ENCODE peak calls at places on chromosomes 6 and 20, in nine cellular contexts. O is GM12865, I is endodermal cell, G is GM13976, B is hepatocyte, F is fibroblast of lung, Y is cardiac muscle cell, R is kidney, A is GM23338. V is an unnamed sample.

GRCh38 chr6:127328043-127328442 is 15.4 kb downstream of the ECHDC1 start:
- DNase-seq in O (no peak), I (no peak), G (no peak), B (no peak), F (no peak), Y (no peak), R (no peak), A (no peak), V (no peak)

GRCh38 chr6:31610891-31611425 is 4.1 kb upstream of the AIF1 start:
- DNase-seq in O (no peak), I (no peak), G (no peak), B (no peak), F (no peak), Y (no peak), R (no peak), A (no peak), V (no peak)

GRCh38 chr6:100730581-100730980 is 150.5 kb downstream of the ASCC3 start:
- DNase-seq in O (no peak), I (no peak), G (no peak), B (no peak), F (no peak), Y (no peak), R (no peak), A (no peak), V (no peak)

GRCh38 chr6:157314705-157315321 is 8.5 kb downstream of the TMEM242 start:
- DNase-seq in O (peak), I (no peak), G (peak), B (peak), F (peak), Y (peak), R (no peak), A (peak), V (no peak)

GRCh38 chr20:3330046-3330741 is 77.3 kb downstream of the DNAAF9 start:
- DNase-seq in O (no peak), I (no peak), G (no peak), B (no peak), F (peak), Y (no peak), R (no peak), A (no peak), V (no peak)

GRCh38 chr20:51710503-51710902 is 57.7 kb downstream of the ATP9A start:
- DNase-seq in O (no peak), I (no peak), G (no peak), B (no peak), F (no peak), Y (no peak), R (no peak), A (peak), V (no peak)

GRCh38 chr6:115053169-115053860 is 710.5 kb upstream of the HS3ST5 start:
- DNase-seq in O (no peak), I (no peak), G (no peak), B (no peak), F (no peak), Y (no peak), R (no peak), A (no peak), V (no peak)

GRCh38 chr6:74091133-74091793 is 395.3 kb downstream of the CD109 start:
- DNase-seq in O (peak), I (no peak), G (peak), B (peak), F (peak), Y (peak), R (no peak), A (peak), V (no peak)

GRCh38 chr20:34708621-34709043 is 4.5 kb downstream of the TP53INP2 start:
- DNase-seq in O (peak), I (peak), G (peak), B (peak), F (peak), Y (peak), R (peak), A (peak), V (peak)

GRCh38 chr6:11324453-11325023 is 92.1 kb upstream of the NEDD9 start:
- DNase-seq in O (peak), I (no peak), G (peak), B (no peak), F (no peak), Y (no peak), R (no peak), A (no peak), V (no peak)

GRCh38 chr6:161038229-161039003 is 46.8 kb downstream of the MAP3K4 start:
- DNase-seq in O (peak), I (no peak), G (peak), B (no peak), F (peak), Y (no peak), R (no peak), A (no peak), V (no peak)
- TF ChIP-seq CTCF in O (no peak), I (no peak), G (no peak), B (no peak), F (peak), Y (peak), R (no peak), A (no peak), V (no peak)

DNA sequence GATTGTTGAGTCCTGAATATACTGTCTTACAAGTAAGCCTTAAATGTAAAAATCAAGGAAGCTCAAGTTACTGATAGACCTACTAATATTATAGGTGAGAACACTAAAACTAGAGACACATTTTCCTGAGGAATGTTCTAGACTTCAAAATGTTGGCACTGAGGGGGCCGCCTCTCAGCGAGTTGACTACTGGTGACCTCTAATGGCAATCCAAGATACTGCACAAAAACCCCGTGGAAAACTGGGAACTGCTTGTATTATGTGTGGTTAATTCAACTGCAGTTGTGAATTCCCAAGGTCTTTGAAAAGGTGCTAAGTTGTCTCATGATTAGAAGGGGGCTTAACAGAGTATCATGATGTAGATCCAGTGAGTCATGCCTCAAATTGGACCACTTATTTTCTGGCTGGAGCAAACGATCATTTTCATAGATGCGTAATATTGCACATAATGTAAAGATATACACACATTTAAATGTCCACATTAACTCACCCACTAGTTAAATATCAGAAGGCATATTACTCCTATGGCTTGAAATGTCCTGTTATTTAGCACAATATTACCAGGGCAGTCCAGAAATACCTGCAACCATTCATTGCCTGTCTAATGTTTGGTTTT is 336.2 kb downstream of the FOXA2 start:
- DNase-seq in O (peak), I (peak), G (peak), B (peak), F (no peak), Y (peak), R (no peak), A (peak), V (peak)
- TF ChIP-seq CTCF in O (peak), I (peak), G (peak), B (peak), F (peak), Y (peak), R (peak), A (peak), V (peak)

GRCh38 chr20:36467076-36467999 is 74.0 kb upstream of the MYL9 start:
- DNase-seq in O (peak), I (no peak), G (peak), B (peak), F (peak), Y (no peak), R (no peak), A (no peak), V (no peak)

GRCh38 chr20:36469973-36470372 is 71.3 kb upstream of the MYL9 start:
- DNase-seq in O (no peak), I (no peak), G (no peak), B (no peak), F (no peak), Y (no peak), R (no peak), A (no peak), V (no peak)

GRCh38 chr20:36470482-36471062 is 70.7 kb upstream of the MYL9 start:
- DNase-seq in O (no peak), I (no peak), G (no peak), B (no peak), F (no peak), Y (no peak), R (no peak), A (no peak), V (no peak)

GRCh38 chr20:36466089-36466488 is 75.2 kb upstream of the MYL9 start:
- DNase-seq in O (no peak), I (no peak), G (no peak), B (no peak), F (no peak), Y (no peak), R (no peak), A (no peak), V (no peak)

GRCh38 chr20:36468149-36469000 is 72.9 kb upstream of the MYL9 start:
- DNase-seq in O (no peak), I (no peak), G (no peak), B (peak), F (no peak), Y (no peak), R (no peak), A (no peak), V (no peak)
- TF ChIP-seq CTCF in O (no peak), I (no peak), G (no peak), B (no peak), F (no peak), Y (no peak), R (no peak), A (no peak), V (no peak)

GRCh38 chr6:1379026-1379809 is 10.2 kb upstream of the FOXF2 start:
- DNase-seq in O (no peak), I (no peak), G (peak), B (no peak), F (no peak), Y (no peak), R (no peak), A (no peak), V (no peak)
- TF ChIP-seq CTCF in O (no peak), I (no peak), G (no peak), B (no peak), F (no peak), Y (no peak), R (no peak), A (no peak), V (no peak)

GRCh38 chr6:79544299-79544927 is 7.2 kb upstream of the LCA5 start:
- DNase-seq in O (peak), I (no peak), G (no peak), B (no peak), F (peak), Y (peak), R (no peak), A (peak), V (no peak)

GRCh38 chr6:79543411-79543810 is 6.2 kb upstream of the LCA5 start:
- DNase-seq in O (no peak), I (no peak), G (no peak), B (no peak), F (no peak), Y (no peak), R (no peak), A (no peak), V (no peak)

GRCh38 chr6:79543886-79544285 is 6.7 kb upstream of the LCA5 start:
- DNase-seq in O (peak), I (no peak), G (no peak), B (no peak), F (no peak), Y (no peak), R (no peak), A (no peak), V (no peak)

GRCh38 chr6:79546186-79546585 is 9.0 kb upstream of the LCA5 start:
- DNase-seq in O (no peak), I (no peak), G (no peak), B (no peak), F (peak), Y (no peak), R (no peak), A (no peak), V (no peak)

DNA sequence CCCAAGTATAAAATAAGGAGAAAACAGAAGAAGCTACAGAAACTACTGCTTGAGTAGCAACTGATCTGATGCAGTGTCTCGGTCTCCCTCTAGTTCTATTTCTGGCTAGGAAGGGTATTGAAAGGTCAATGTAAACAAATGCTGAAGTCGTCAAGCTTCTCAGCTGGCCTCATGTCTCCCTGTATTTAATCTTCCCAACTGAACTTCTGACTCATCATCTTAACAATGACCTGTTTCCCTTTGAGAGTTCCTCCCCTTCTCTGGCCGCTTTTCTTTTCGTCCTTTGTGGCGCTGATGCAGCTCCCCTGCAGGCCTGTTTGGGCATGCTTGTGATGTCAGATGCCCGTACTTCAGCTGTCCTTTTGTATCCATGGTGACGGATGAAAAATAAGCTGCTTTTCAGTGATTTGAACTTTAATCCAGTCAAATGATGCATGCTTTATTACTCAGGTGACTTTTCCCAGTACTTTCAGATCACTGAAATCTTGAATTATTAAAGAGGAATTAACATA is 7.8 kb upstream of the LCA5 start:
- DNase-seq in O (peak), I (peak), G (peak), B (peak), F (peak), Y (peak), R (peak), A (peak), V (peak)
- TF ChIP-seq CTCF in O (peak), I (peak), G (no peak), B (peak), F (peak), Y (peak), R (peak), A (peak), V (peak)

GRCh38 chr6:57044568-57044967 is 1.9 kb upstream of the KIAA1586 start:
- DNase-seq in O (no peak), I (no peak), G (no peak), B (no peak), F (no peak), Y (no peak), R (no peak), A (no peak), V (no peak)

GRCh38 chr6:57038906-57039305 is 7.6 kb upstream of the KIAA1586 start:
- DNase-seq in O (no peak), I (no peak), G (no peak), B (no peak), F (no peak), Y (no peak), R (no peak), A (no peak), V (no peak)

GRCh38 chr6:57035549-57035948 is 10.9 kb upstream of the KIAA1586 start:
- DNase-seq in O (no peak), I (no peak), G (no peak), B (no peak), F (no peak), Y (no peak), R (no peak), A (no peak), V (no peak)

DNA sequence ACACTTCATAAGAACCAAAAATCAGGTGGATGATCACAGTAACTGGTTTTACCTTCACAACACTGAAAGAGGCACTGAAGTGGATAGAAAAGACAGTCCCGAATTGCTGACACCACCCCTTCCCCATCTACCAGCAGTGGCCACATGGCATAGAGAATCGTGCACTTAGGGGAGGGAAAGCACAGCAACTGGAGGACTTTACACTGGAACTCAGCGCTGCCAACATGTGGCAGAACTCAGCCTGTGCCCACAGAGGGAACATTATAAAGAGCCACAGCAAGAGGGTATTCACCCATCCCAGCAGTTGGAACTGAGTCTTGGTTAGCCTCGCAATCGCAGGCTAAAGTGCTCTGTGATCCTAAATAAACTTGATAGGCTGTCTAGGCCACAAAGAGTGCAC is 6.5 kb upstream of the KIAA1586 start:
- DNase-seq in O (peak), I (peak), G (no peak), B (no peak), F (no peak), Y (no peak), R (no peak), A (peak), V (no peak)
- TF ChIP-seq CTCF in O (no peak), I (peak), G (no peak), B (no peak), F (no peak), Y (peak), R (no peak), A (peak), V (no peak)

DNA sequence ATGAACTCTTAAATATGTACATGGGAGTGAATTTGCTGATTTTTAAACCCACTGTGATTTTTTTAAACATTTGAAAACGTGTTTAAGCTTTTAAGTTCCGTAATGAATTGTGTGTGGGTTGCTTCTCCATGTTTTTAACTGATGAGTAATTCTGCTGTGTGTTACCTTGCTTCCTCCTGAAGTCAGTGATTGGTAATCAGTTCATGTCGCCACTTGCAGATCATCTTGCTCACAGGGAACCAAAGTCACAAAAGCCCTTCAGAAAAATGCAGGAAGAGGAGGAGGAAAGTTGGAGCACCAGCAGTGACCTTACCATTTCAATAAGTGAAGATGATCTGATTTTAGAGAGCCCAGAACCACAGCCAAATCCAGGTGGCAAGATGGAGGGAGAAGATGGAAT is 36.7 kb downstream of the KIZ start:
- DNase-seq in O (no peak), I (no peak), G (no peak), B (no peak), F (no peak), Y (no peak), R (no peak), A (no peak), V (no peak)
- TF ChIP-seq CTCF in O (no peak), I (no peak), G (no peak), B (no peak), F (no peak), Y (no peak), R (no peak), A (no peak), V (no peak)

V was measured in endothelial cell.